ENCODE peak calls at places on chromosomes 6 and 20, in five cellular contexts. One of them, this sample, is unnamed.

GRCh38 chr6:69825904-69826303 is 29.1 kb upstream of the LMBRD1 start:
- DNase-seq in H54: no peak
- DNase-seq in SW 1271: no peak
- DNase-seq in fibroblast of lung: peak; percentile 69
- DNase-seq in body of pancreas: peak; percentile 16
- DNase-seq in this sample: no peak

GRCh38 chr6:89951574-89952360 is 57.5 kb downstream of the GJA10 start:
- DNase-seq in H54: no peak
- DNase-seq in SW 1271: no peak
- DNase-seq in fibroblast of lung: peak; percentile 14
- DNase-seq in body of pancreas: no peak
- DNase-seq in this sample: peak; percentile 75

GRCh38 chr20:35299780-35300179 is 7.6 kb upstream of the FAM83C start:
- DNase-seq in H54: no peak
- DNase-seq in SW 1271: no peak
- DNase-seq in fibroblast of lung: no peak
- DNase-seq in body of pancreas: no peak
- DNase-seq in this sample: no peak

GRCh38 chr6:2542858-2543218 is 207.9 kb downstream of the MYLK4 start:
- DNase-seq in H54: no peak
- DNase-seq in SW 1271: no peak
- DNase-seq in fibroblast of lung: peak; percentile 92
- DNase-seq in body of pancreas: no peak
- DNase-seq in this sample: no peak

GRCh38 chr6:58198301-58198700 is 880.9 kb downstream of the PRIM2 start:
- DNase-seq in H54: no peak
- DNase-seq in SW 1271: no peak
- DNase-seq in fibroblast of lung: peak; percentile 4
- DNase-seq in body of pancreas: no peak
- DNase-seq in this sample: no peak

GRCh38 chr6:124867126-124867525 is 95.1 kb upstream of the RNF217 start:
- DNase-seq in H54: no peak
- DNase-seq in SW 1271: no peak
- DNase-seq in fibroblast of lung: no peak
- DNase-seq in body of pancreas: no peak
- DNase-seq in this sample: no peak

GRCh38 chr20:34989118-34989517 is 33.5 kb downstream of the MYH7B start:
- DNase-seq in H54: no peak
- DNase-seq in SW 1271: no peak
- DNase-seq in fibroblast of lung: no peak
- DNase-seq in body of pancreas: no peak
- DNase-seq in this sample: no peak

GRCh38 chr6:169933839-169934698 is 182.6 kb downstream of the ERMARD start:
- DNase-seq in H54: no peak
- DNase-seq in SW 1271: no peak
- DNase-seq in fibroblast of lung: peak; percentile 15
- DNase-seq in body of pancreas: peak; percentile 94
- DNase-seq in this sample: no peak

GRCh38 chr6:48061630-48062029 is 49.4 kb downstream of the PTCHD4 start:
- DNase-seq in H54: peak; percentile 23
- DNase-seq in SW 1271: no peak
- DNase-seq in fibroblast of lung: peak; percentile 67
- DNase-seq in body of pancreas: no peak
- DNase-seq in this sample: no peak

GRCh38 chr6:149284904-149285303 is 32.6 kb upstream of the TAB2 start:
- DNase-seq in H54: no peak
- DNase-seq in SW 1271: no peak
- DNase-seq in fibroblast of lung: no peak
- DNase-seq in body of pancreas: no peak
- DNase-seq in this sample: no peak

GRCh38 chr6:45698046-45698445 is 317.6 kb downstream of the CLIC5 start:
- DNase-seq in H54: no peak
- DNase-seq in SW 1271: no peak
- DNase-seq in fibroblast of lung: no peak
- DNase-seq in body of pancreas: no peak
- DNase-seq in this sample: no peak

GRCh38 chr20:45104786-45105185 is 3.9 kb upstream of the KCNS1 start:
- DNase-seq in H54: peak; percentile 91
- DNase-seq in SW 1271: no peak
- DNase-seq in fibroblast of lung: peak; percentile 9
- DNase-seq in body of pancreas: no peak
- DNase-seq in this sample: no peak

GRCh38 chr6:135922170-135922569 is 70.7 kb downstream of the PDE7B start:
- DNase-seq in H54: peak; percentile 17
- DNase-seq in SW 1271: no peak
- DNase-seq in fibroblast of lung: peak; percentile 99
- DNase-seq in body of pancreas: no peak
- DNase-seq in this sample: peak; percentile 65

GRCh38 chr6:165674155-165675029 is 11.4 kb upstream of the PDE10A start:
- DNase-seq in H54: no peak
- DNase-seq in SW 1271: no peak
- DNase-seq in fibroblast of lung: no peak
- DNase-seq in body of pancreas: no peak
- DNase-seq in this sample: no peak

GRCh38 chr6:13488015-13488895 is 855 bp upstream of the GFOD1 start:
- DNase-seq in H54: no peak
- DNase-seq in SW 1271: no peak
- DNase-seq in fibroblast of lung: peak; percentile 63
- DNase-seq in body of pancreas: peak; percentile 46
- DNase-seq in this sample: peak; percentile 80

GRCh38 chr20:6829510-6830116 is 62.1 kb downstream of the BMP2 start:
- DNase-seq in H54: no peak
- DNase-seq in SW 1271: no peak
- DNase-seq in fibroblast of lung: peak; percentile 5
- DNase-seq in body of pancreas: no peak
- DNase-seq in this sample: peak; percentile 49

GRCh38 chr20:19890358-19891117 is 126.6 kb upstream of the NAA20 start:
- DNase-seq in H54: no peak
- DNase-seq in SW 1271: no peak
- DNase-seq in fibroblast of lung: no peak
- DNase-seq in body of pancreas: no peak
- DNase-seq in this sample: no peak

GRCh38 chr6:26232306-26232949 is 132.6 kb upstream of the BTN3A2 start:
- DNase-seq in H54: no peak
- DNase-seq in SW 1271: no peak
- DNase-seq in fibroblast of lung: no peak
- DNase-seq in body of pancreas: no peak
- DNase-seq in this sample: no peak

GRCh38 chr6:151488226-151488625 is 5.6 kb upstream of the CCDC170 start:
- DNase-seq in H54: no peak
- DNase-seq in SW 1271: no peak
- DNase-seq in fibroblast of lung: no peak
- DNase-seq in body of pancreas: no peak
- DNase-seq in this sample: no peak

GRCh38 chr6:163579880-163580295 is 165.4 kb downstream of the QKI start:
- DNase-seq in H54: no peak
- DNase-seq in SW 1271: no peak
- DNase-seq in fibroblast of lung: peak; percentile 22
- DNase-seq in body of pancreas: peak; percentile 19
- DNase-seq in this sample: peak; percentile 63

GRCh38 chr20:60268502-60268901 is 310.3 kb downstream of the CDH26 start:
- DNase-seq in H54: no peak
- DNase-seq in SW 1271: no peak
- DNase-seq in fibroblast of lung: no peak
- DNase-seq in body of pancreas: no peak
- DNase-seq in this sample: no peak

GRCh38 chr6:169719117-169719516 is 5.2 kb downstream of the PHF10 start:
- DNase-seq in H54: no peak
- DNase-seq in SW 1271: no peak
- DNase-seq in fibroblast of lung: no peak
- DNase-seq in body of pancreas: no peak
- DNase-seq in this sample: no peak

GRCh38 chr6:136077834-136078576 is 172.1 kb downstream of the MTFR2 start:
- DNase-seq in H54: no peak
- DNase-seq in SW 1271: no peak
- DNase-seq in fibroblast of lung: peak; percentile 92
- DNase-seq in body of pancreas: no peak
- DNase-seq in this sample: no peak

GRCh38 chr6:3419624-3420272 is 37.1 kb downstream of the SLC22A23 start:
- DNase-seq in H54: peak; percentile 40
- DNase-seq in SW 1271: no peak
- DNase-seq in fibroblast of lung: peak; percentile 37
- DNase-seq in body of pancreas: peak; percentile 45
- DNase-seq in this sample: no peak

GRCh38 chr6:84618836-84619235 is 145.6 kb downstream of the TBX18 start:
- DNase-seq in H54: peak; percentile 28
- DNase-seq in SW 1271: no peak
- DNase-seq in fibroblast of lung: peak; percentile 71
- DNase-seq in body of pancreas: no peak
- DNase-seq in this sample: peak; percentile 84

GRCh38 chr6:36651659-36652379 is 26.7 kb upstream of the CDKN1A start:
- DNase-seq in H54: no peak
- DNase-seq in SW 1271: no peak
- DNase-seq in fibroblast of lung: no peak
- DNase-seq in body of pancreas: no peak
- DNase-seq in this sample: no peak

This sample was measured in endodermal cell.